ENCODE peak calls at places on chromosomes 12 and 14, in six cellular contexts. One of them, this sample, is unnamed.

GRCh38 chr14:99347561-99347960 is 75.6 kb upstream of the BCL11B start:
- DNase-seq in effector memory CD4-positive, alpha-beta T cell: no peak
- DNase-seq in fibroblast of the aortic adventitia: no peak
- DNase-seq in osteocyte: no peak
- DNase-seq in H9: no peak
- DNase-seq in activated CD4-positive, alpha-beta T cell treated with anti-CD3 and anti-CD28 coated beads, Interleukin-2, amount 50 U/mL, for 1 hour: no peak
- DNase-seq in this sample: no peak

GRCh38 chr12:1929985-1930815 is 11.7 kb upstream of the CACNA2D4 start:
- DNase-seq in effector memory CD4-positive, alpha-beta T cell: no peak
- DNase-seq in fibroblast of the aortic adventitia: no peak
- DNase-seq in osteocyte: no peak
- DNase-seq in H9: peak
- DNase-seq in activated CD4-positive, alpha-beta T cell treated with anti-CD3 and anti-CD28 coated beads, Interleukin-2, amount 50 U/mL, for 1 hour: no peak
- DNase-seq in this sample: no peak

GRCh38 chr12:132399092-132400010 is 70.0 kb upstream of the GALNT9 start:
- DNase-seq in effector memory CD4-positive, alpha-beta T cell: no peak
- DNase-seq in fibroblast of the aortic adventitia: no peak
- DNase-seq in osteocyte: no peak
- DNase-seq in H9: no peak
- DNase-seq in activated CD4-positive, alpha-beta T cell treated with anti-CD3 and anti-CD28 coated beads, Interleukin-2, amount 50 U/mL, for 1 hour: no peak
- DNase-seq in this sample: no peak

GRCh38 chr12:59425798-59426197 is 170.0 kb upstream of the SLC16A7 start:
- DNase-seq in effector memory CD4-positive, alpha-beta T cell: no peak
- DNase-seq in fibroblast of the aortic adventitia: peak
- DNase-seq in osteocyte: no peak
- DNase-seq in H9: no peak
- DNase-seq in activated CD4-positive, alpha-beta T cell treated with anti-CD3 and anti-CD28 coated beads, Interleukin-2, amount 50 U/mL, for 1 hour: no peak
- DNase-seq in this sample: no peak

GRCh38 chr14:59629384-59630158 is 53.0 kb upstream of the CCDC175 start:
- DNase-seq in effector memory CD4-positive, alpha-beta T cell: no peak
- DNase-seq in fibroblast of the aortic adventitia: no peak
- DNase-seq in osteocyte: no peak
- DNase-seq in H9: no peak
- DNase-seq in activated CD4-positive, alpha-beta T cell treated with anti-CD3 and anti-CD28 coated beads, Interleukin-2, amount 50 U/mL, for 1 hour: no peak
- DNase-seq in this sample: no peak

GRCh38 chr12:130846386-130846785 is 7.3 kb upstream of the STX2 start:
- DNase-seq in effector memory CD4-positive, alpha-beta T cell: no peak
- DNase-seq in fibroblast of the aortic adventitia: peak
- DNase-seq in osteocyte: no peak
- DNase-seq in H9: no peak
- DNase-seq in activated CD4-positive, alpha-beta T cell treated with anti-CD3 and anti-CD28 coated beads, Interleukin-2, amount 50 U/mL, for 1 hour: no peak
- DNase-seq in this sample: no peak

GRCh38 chr12:106767954-106768501 is 6.5 kb upstream of the RIC8B start:
- DNase-seq in effector memory CD4-positive, alpha-beta T cell: no peak
- DNase-seq in fibroblast of the aortic adventitia: peak
- DNase-seq in osteocyte: no peak
- DNase-seq in H9: peak
- DNase-seq in activated CD4-positive, alpha-beta T cell treated with anti-CD3 and anti-CD28 coated beads, Interleukin-2, amount 50 U/mL, for 1 hour: no peak
- DNase-seq in this sample: no peak

GRCh38 chr12:123767613-123768012 is 5.5 kb downstream of the DNAH10 start:
- DNase-seq in effector memory CD4-positive, alpha-beta T cell: no peak
- DNase-seq in fibroblast of the aortic adventitia: no peak
- DNase-seq in osteocyte: no peak
- DNase-seq in H9: no peak
- DNase-seq in activated CD4-positive, alpha-beta T cell treated with anti-CD3 and anti-CD28 coated beads, Interleukin-2, amount 50 U/mL, for 1 hour: no peak
- DNase-seq in this sample: no peak

GRCh38 chr12:79938843-79939242 is 3.9 kb upstream of the PPP1R12A start:
- DNase-seq in effector memory CD4-positive, alpha-beta T cell: no peak
- DNase-seq in fibroblast of the aortic adventitia: no peak
- DNase-seq in osteocyte: no peak
- DNase-seq in H9: no peak
- DNase-seq in activated CD4-positive, alpha-beta T cell treated with anti-CD3 and anti-CD28 coated beads, Interleukin-2, amount 50 U/mL, for 1 hour: no peak
- DNase-seq in this sample: no peak

GRCh38 chr12:115010324-115010995 is 326.5 kb upstream of the TBX3 start:
- DNase-seq in effector memory CD4-positive, alpha-beta T cell: no peak
- DNase-seq in fibroblast of the aortic adventitia: no peak
- DNase-seq in osteocyte: no peak
- DNase-seq in H9: no peak
- DNase-seq in activated CD4-positive, alpha-beta T cell treated with anti-CD3 and anti-CD28 coated beads, Interleukin-2, amount 50 U/mL, for 1 hour: no peak
- DNase-seq in this sample: no peak

This sample was measured in GM19239.